ENCODE peak calls at places on chromosomes 13 and 19, in nine cellular contexts. K, R, N, Z, U, W, I, C and M are unnamed samples.

GRCh38 chr19:4115050-4115817 is 8.7 kb downstream of the MAP2K2 start:
- DNase-seq in I (no peak), K (peak; percentile 82), Z (no peak), U (no peak), C (no peak), N (no peak), W (no peak), R (no peak), M (no peak)

GRCh38 chr13:86087241-86087640 is 288.0 kb upstream of the SLITRK6 start:
- DNase-seq in Z (no peak), I (no peak), W (no peak), N (no peak), U (no peak), C (no peak), R (no peak), K (no peak), M (no peak)

GRCh38 chr19:39805120-39805519 is 26.5 kb downstream of the LEUTX start:
- DNase-seq in R (no peak), I (no peak), W (no peak), K (no peak), U (no peak), N (no peak), Z (no peak), C (no peak), M (no peak)

GRCh38 chr13:65789815-65790214 is 1440.3 kb downstream of the PCDH9 start:
- DNase-seq in K (no peak), N (no peak), U (peak; percentile 17), Z (no peak), I (no peak), W (no peak), R (no peak), C (peak; percentile 7), M (no peak)

GRCh38 chr19:5289060-5289990 is 51.3 kb downstream of the PTPRS start:
- DNase-seq in I (no peak), C (no peak), Z (no peak), R (no peak), U (no peak), N (no peak), W (no peak), K (no peak), M (no peak)

GRCh38 chr13:85864963-85865530 is 65.8 kb upstream of the SLITRK6 start:
- DNase-seq in I (no peak), K (peak; percentile 35), Z (no peak), C (no peak), W (no peak), N (no peak), R (peak; percentile 4), U (no peak), M (peak; percentile 0)

GRCh38 chr13:44734204-44734707 is 158.1 kb upstream of the TSC22D1 start:
- DNase-seq in N (no peak), C (peak; percentile 76), W (peak; percentile 85), R (no peak), U (peak; percentile 70), I (peak; percentile 66), Z (no peak), K (no peak), M (no peak)

GRCh38 chr13:37143901-37144300 is 38.4 kb upstream of the CSNK1A1L start:
- DNase-seq in I (no peak), C (peak; percentile 42), R (no peak), U (peak; percentile 17), W (no peak), K (no peak), Z (no peak), N (no peak), M (peak; percentile 48)

GRCh38 chr13:98169331-98169730 is 7.7 kb downstream of the RNF113B start:
- DNase-seq in N (no peak), I (no peak), Z (no peak), U (no peak), K (no peak), C (no peak), W (no peak), R (no peak), M (no peak)

GRCh38 chr13:99357920-99358319 is 50.7 kb upstream of the GPR183 start:
- DNase-seq in K (no peak), I (no peak), U (no peak), C (no peak), W (no peak), Z (no peak), N (no peak), R (no peak), M (no peak)

GRCh38 chr13:64099994-64100393 is 2684.3 kb upstream of the PCDH20 start:
- DNase-seq in I (no peak), C (no peak), N (no peak), Z (no peak), W (no peak), K (peak; percentile 3), R (no peak), U (no peak), M (no peak)

GRCh38 chr19:45404557-45405434 is at the start of gene PPP1R13L:
- DNase-seq in N (no peak), C (peak; percentile 82), W (peak; percentile 96), I (peak; percentile 92), U (peak; percentile 80), Z (no peak), R (peak; percentile 44), K (peak; percentile 90), M (peak; percentile 42)

GRCh38 chr13:73220966-73221720 is 162.3 kb downstream of the KLF5 start:
- DNase-seq in K (no peak), Z (no peak), R (no peak), C (no peak), N (no peak), I (no peak), W (no peak), U (no peak), M (no peak)

GRCh38 chr19:49676136-49676689 is 858 bp upstream of the PRMT1 start:
- DNase-seq in N (peak; percentile 52), U (peak; percentile 97), R (peak; percentile 87), I (peak; percentile 89), C (peak; percentile 95), W (peak; percentile 86), K (peak; percentile 88), Z (peak; percentile 78), M (peak; percentile 89)

GRCh38 chr19:16167055-16167454 is 6.3 kb downstream of the CIB3 start:
- DNase-seq in R (no peak), C (no peak), K (no peak), U (no peak), N (no peak), W (no peak), Z (no peak), I (peak; percentile 34), M (no peak)

GRCh38 chr13:41905600-41906254 is 55.2 kb downstream of the VWA8 start:
- DNase-seq in I (no peak), N (no peak), R (no peak), C (peak; percentile 36), W (no peak), Z (no peak), K (peak; percentile 18), U (peak; percentile 55), M (no peak)

GRCh38 chr19:32817252-32817912 is 52.2 kb downstream of the SLC7A9 start:
- DNase-seq in C (no peak), W (no peak), Z (no peak), N (no peak), I (no peak), K (no peak), R (no peak), U (no peak), M (no peak)

GRCh38 chr19:41617941-41618730 is 8.7 kb downstream of the CEACAM4 start:
- DNase-seq in N (no peak), C (no peak), U (no peak), Z (no peak), I (no peak), W (no peak), R (no peak), K (no peak), M (no peak)

GRCh38 chr13:31007392-31007791 is 74.9 kb downstream of the TEX26 start:
- DNase-seq in R (no peak), N (no peak), K (no peak), C (no peak), I (no peak), U (no peak), Z (no peak), W (no peak), M (no peak)

GRCh38 chr19:51294977-51295375 is 16.5 kb upstream of the IGLON5 start:
- DNase-seq in I (no peak), K (no peak), W (no peak), N (no peak), U (no peak), Z (no peak), C (no peak), R (no peak), M (no peak)

GRCh38 chr13:114269281-114269770 is 12.1 kb upstream of the UPF3A start:
- DNase-seq in C (no peak), U (no peak), N (no peak), I (no peak), Z (no peak), K (no peak), W (no peak), R (no peak), M (no peak)
- H3K4me3 ChIP-seq in C (no peak overlapping the region), U (no peak overlapping the region), N (no peak overlapping the region), I (no peak overlapping the region), Z (no peak overlapping the region), K (no peak overlapping the region), W (no peak overlapping the region), R (no peak overlapping the region), M (no peak overlapping the region)

GRCh38 chr19:31118292-31118925 is 230.8 kb downstream of the TSHZ3 start:
- DNase-seq in W (no peak), R (no peak), Z (no peak), C (no peak), N (no peak), I (no peak), U (no peak), K (peak; percentile 46), M (no peak)
- TF ChIP-seq CTCF in W (no peak), R (no peak), Z (no peak), C (no peak), N (no peak), I (no peak), U (no peak), K (no peak), M (no peak)

GRCh38 chr19:55671054-55671378 is 4.0 kb upstream of the EPN1 start:
- DNase-seq in W (no peak), U (no peak), K (no peak), N (no peak), C (no peak), Z (no peak), I (no peak), R (no peak), M (no peak)
- H3K4me3 ChIP-seq in W (no peak overlapping the region), U (no peak overlapping the region), K (no peak overlapping the region), N (no peak overlapping the region), C (no peak overlapping the region), Z (no peak overlapping the region), I (no peak overlapping the region), R (no peak overlapping the region), M (no peak overlapping the region)

DNA sequence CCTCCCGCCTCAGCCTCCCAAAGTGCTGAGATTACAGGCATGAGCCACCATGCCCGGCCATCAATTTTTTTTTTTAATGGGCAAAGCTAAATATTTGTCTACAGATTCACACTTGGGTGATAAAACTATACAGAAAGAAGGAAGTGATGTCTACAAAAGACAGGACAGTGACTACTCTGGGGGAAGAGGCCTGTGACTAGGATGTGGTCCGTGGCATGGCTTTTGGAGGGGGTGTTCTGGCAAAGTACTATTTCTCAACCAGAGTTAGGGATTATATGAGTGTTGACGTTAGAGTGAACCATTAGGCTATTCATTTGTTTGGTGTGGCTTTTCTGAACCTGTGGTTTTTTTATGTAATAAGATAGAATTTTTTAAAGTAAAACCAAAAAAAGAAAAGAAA is 42.7 kb downstream of the INSR start:
- DNase-seq in K (no peak), C (no peak), U (no peak), R (no peak), I (no peak), N (no peak), W (no peak), Z (no peak), M (no peak)
- TF ChIP-seq CTCF in K (no peak), C (no peak), U (no peak), R (no peak), I (no peak), N (no peak), W (no peak), Z (no peak), M (no peak)